ENCODE peak calls at places on chromosomes 3 and 15, in seven cellular contexts. K is gastrocnemius medialis, P is heart left ventricle, S is breast epithelium, Q is ovary, E is GM12891, F is stomach. I is an unnamed sample.

GRCh38 chr15:39504812-39505211 is 76.1 kb upstream of the THBS1 start:
- DNase-seq in P (no peak), Q (no peak), S (no peak), E (no peak), F (no peak), K (no peak), I (no peak)

GRCh38 chr3:25542571-25543039 is 114.5 kb downstream of the RARB start:
- DNase-seq in F (no peak), P (no peak), E (no peak), Q (no peak), K (no peak), S (no peak), I (no peak)

GRCh38 chr3:66480666-66481065 is 20.2 kb downstream of the LRIG1 start:
- DNase-seq in K (no peak), S (no peak), E (no peak), F (no peak), Q (no peak), P (no peak), I (no peak)

GRCh38 chr15:85494035-85494793 is 113.8 kb downstream of the AKAP13 start:
- DNase-seq in P (no peak), K (no peak), S (no peak), F (no peak), E (no peak), Q (no peak), I (no peak)

GRCh38 chr3:55963611-55964010 is 476.5 kb upstream of the WNT5A start:
- DNase-seq in S (no peak), Q (no peak), K (no peak), E (no peak), F (no peak), P (no peak), I (no peak)

GRCh38 chr3:131163-131889 is 65.2 kb upstream of the CHL1 start:
- DNase-seq in K (no peak), E (no peak), P (peak; percentile 10), S (no peak), F (no peak), Q (no peak), I (no peak)

GRCh38 chr3:169931747-169932520 is 20.6 kb downstream of the SAMD7 start:
- DNase-seq in F (no peak), K (no peak), Q (no peak), E (no peak), P (no peak), S (no peak), I (no peak)

GRCh38 chr3:50658416-50658815 is 16.3 kb upstream of the DOCK3 start:
- DNase-seq in K (no peak), E (no peak), F (no peak), S (no peak), P (no peak), Q (no peak), I (no peak)

GRCh38 chr3:66823010-66823399 is 175.1 kb upstream of the KBTBD8 start:
- DNase-seq in S (no peak), Q (no peak), E (no peak), K (no peak), P (no peak), F (no peak), I (no peak)

GRCh38 chr3:8597515-8597853 is 47.1 kb downstream of the SSUH2 start:
- DNase-seq in Q (no peak), P (no peak), K (no peak), F (no peak), S (no peak), E (no peak), I (no peak)

GRCh38 chr3:12409625-12410596 is 74.4 kb upstream of the TSEN2 start:
- DNase-seq in E (no peak), K (no peak), P (no peak), Q (no peak), S (no peak), F (peak; percentile 33), I (no peak)

GRCh38 chr3:46209751-46210470 is 1.8 kb upstream of the CCR1 start:
- DNase-seq in K (no peak), Q (no peak), F (no peak), E (no peak), P (no peak), S (no peak), I (no peak)

GRCh38 chr3:130516645-130517512 is at the start of gene COL6A6:
- DNase-seq in F (no peak), E (no peak), Q (peak; percentile 10), K (no peak), P (no peak), S (no peak), I (no peak)

GRCh38 chr3:11522953-11523792 is 120.5 kb downstream of the VGLL4 start:
- DNase-seq in Q (no peak), P (no peak), S (no peak), K (no peak), F (no peak), E (no peak), I (no peak)

GRCh38 chr3:150627557-150627956 is 24.4 kb downstream of the SELENOT start:
- DNase-seq in Q (no peak), K (peak; percentile 31), E (no peak), S (no peak), P (peak; percentile 15), F (no peak), I (no peak)

GRCh38 chr15:52136471-52136993 is 24.0 kb upstream of the BCL2L10 start:
- DNase-seq in P (no peak), S (no peak), Q (no peak), K (no peak), F (no peak), E (no peak), I (no peak)

GRCh38 chr3:132660745-132661067 is 577 bp downstream of the UBA5 start:
- DNase-seq in Q (no peak), E (no peak), K (no peak), F (no peak), P (no peak), S (no peak), I (peak; percentile 52)

GRCh38 chr3:6807967-6808588 is 52.8 kb upstream of the GRM7 start:
- DNase-seq in E (no peak), K (no peak), F (no peak), Q (no peak), P (no peak), S (no peak), I (no peak)

GRCh38 chr3:8328971-8329370 is 172.7 kb upstream of the LMCD1 start:
- DNase-seq in S (no peak), E (no peak), F (no peak), Q (no peak), K (no peak), P (no peak), I (no peak)

GRCh38 chr3:5080779-5081550 is 41.1 kb upstream of the ARL8B start:
- DNase-seq in K (no peak), F (no peak), S (no peak), P (no peak), Q (no peak), E (no peak), I (no peak)

GRCh38 chr15:101092867-101093202 is 159.0 kb downstream of the CHSY1 start:
- DNase-seq in E (no peak), P (no peak), F (no peak), Q (no peak), S (no peak), K (no peak), I (no peak)

GRCh38 chr3:27910456-27910855 is 188.3 kb upstream of the EOMES start:
- DNase-seq in S (no peak), K (no peak), E (no peak), P (peak; percentile 15), Q (no peak), F (no peak), I (no peak)

GRCh38 chr15:96180062-96180745 is 150.3 kb upstream of the NR2F2 start:
- DNase-seq in P (no peak), F (no peak), K (no peak), S (no peak), Q (peak; percentile 30), E (no peak), I (no peak)

GRCh38 chr3:126923423-126923822 is 59.5 kb upstream of the PLXNA1 start:
- DNase-seq in S (no peak), Q (no peak), F (no peak), K (no peak), P (no peak), E (no peak), I (no peak)

GRCh38 chr15:26113296-26113695 is 250.2 kb upstream of the ATP10A start:
- DNase-seq in P (no peak), S (no peak), E (no peak), F (no peak), K (no peak), Q (no peak), I (no peak)

GRCh38 chr3:99808163-99808794 is 9.4 kb upstream of the CMSS1 start:
- DNase-seq in F (peak; percentile 56), P (peak; percentile 36), S (no peak), Q (no peak), E (no peak), K (no peak), I (no peak)
- TF ChIP-seq POLR2A in F (no peak), P (no peak), S (no peak), Q (no peak), E (no peak), K (no peak), I (no peak)

DNA sequence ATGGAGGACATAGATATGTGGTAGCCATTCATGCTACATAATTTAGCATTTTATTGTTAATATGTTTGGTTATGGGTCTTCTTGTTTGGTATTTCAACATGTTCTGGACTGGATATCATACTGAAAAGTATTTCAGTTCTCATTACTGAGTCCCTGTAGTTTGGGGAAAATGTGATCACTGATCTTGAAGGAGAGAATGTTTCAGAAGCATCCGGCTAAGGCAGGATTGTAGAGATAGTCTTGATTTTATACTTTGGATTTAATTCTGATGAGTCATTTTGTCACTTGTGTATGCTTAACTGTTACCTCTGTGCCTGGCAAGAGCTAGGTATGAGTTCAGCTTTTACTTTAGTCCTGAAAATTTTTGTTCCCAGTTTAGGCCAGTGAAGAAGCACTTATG is 7.1 kb downstream of the CHD2 start:
- DNase-seq in S (no peak), P (no peak), F (no peak), Q (no peak), K (no peak), E (no peak), I (no peak)
- TF ChIP-seq POLR2A in S (no peak), P (no peak), F (no peak), Q (no peak), K (no peak), E (no peak), I (no peak)

GRCh38 chr3:168095611-168096209 is at the start of gene GOLIM4:
- DNase-seq in S (peak; percentile 90), Q (peak; percentile 90), K (peak; percentile 95), F (peak; percentile 94), E (peak; percentile 78), P (peak; percentile 97), I (peak; percentile 98)

GRCh38 chr3:168094580-168094876 is 1.2 kb downstream of the GOLIM4 start:
- DNase-seq in E (no peak), Q (no peak), K (no peak), F (peak; percentile 39), S (peak; percentile 26), P (no peak), I (no peak)

GRCh38 chr3:168094877-168095610 is 680 bp downstream of the GOLIM4 start:
- DNase-seq in S (peak; percentile 23), Q (peak; percentile 32), P (peak; percentile 73), E (peak; percentile 37), K (peak; percentile 19), F (peak; percentile 48), I (peak; percentile 29)

GRCh38 chr3:168097381-168097780 is 1.7 kb upstream of the GOLIM4 start:
- DNase-seq in S (no peak), Q (no peak), K (no peak), E (no peak), P (no peak), F (no peak), I (no peak)

GRCh38 chr3:168096210-168096795 is 579 bp upstream of the GOLIM4 start:
- DNase-seq in E (peak; percentile 31), Q (no peak), K (peak; percentile 58), P (no peak), F (peak; percentile 55), S (no peak), I (peak; percentile 26)
- TF ChIP-seq POLR2A in E (no peak), Q (no peak), K (no peak), P (no peak), F (no peak), S (no peak), I (no peak)

GRCh38 chr3:48634661-48635221 is 520 bp downstream of the SLC26A6 start:
- DNase-seq in K (peak; percentile 12), P (peak; percentile 46), E (peak; percentile 75), F (peak; percentile 69), Q (peak; percentile 59), S (no peak), I (no peak)
- TF ChIP-seq POLR2A in K (no peak), P (no peak), E (no peak), F (no peak), Q (no peak), S (no peak), I (no peak)

I was measured in lower leg skin.